ENCODE peak calls at places on chromosomes 2 and 18, in four cellular contexts. D is K562, A is GM12878, K is SK-N-SH. E is an unnamed sample.

GRCh38 chr2:189300917-189301316 is 121.4 kb upstream of the COL5A2 start:
- DNase-seq in D (no peak), A (no peak), K (no peak), E (no peak)

GRCh38 chr2:72981516-72981915 is 64.2 kb downstream of the EMX1 start:
- DNase-seq in D (no peak), A (no peak), K (no peak), E (no peak)

GRCh38 chr2:156778916-156779315 is 342.7 kb downstream of the GPD2 start:
- DNase-seq in D (no peak), A (no peak), K (no peak), E (no peak)

GRCh38 chr2:60058781-60059180 is 494.7 kb downstream of the BCL11A start:
- DNase-seq in D (no peak), A (no peak), K (no peak), E (no peak)

GRCh38 chr18:9753863-9754262 is 45.8 kb downstream of the RAB31 start:
- DNase-seq in D (no peak), A (no peak), K (no peak), E (no peak)

GRCh38 chr2:20410556-20411277 is 36.2 kb upstream of the RHOB start:
- DNase-seq in D (no peak), A (no peak), K (no peak), E (no peak)

GRCh38 chr2:62423235-62423634 is 82.8 kb downstream of the TMEM17 start:
- DNase-seq in D (peak), A (no peak), K (no peak), E (no peak)

GRCh38 chr2:31334311-31335026 is 80.1 kb downstream of the XDH start:
- DNase-seq in D (no peak), A (no peak), K (no peak), E (no peak)

GRCh38 chr2:121333834-121334558 is 49.0 kb upstream of the TFCP2L1 start:
- DNase-seq in D (no peak), A (peak), K (no peak), E (no peak)

GRCh38 chr2:101612019-101612418 is 85.5 kb upstream of the MAP4K4 start:
- DNase-seq in D (no peak), A (no peak), K (no peak), E (no peak)

GRCh38 chr2:237739101-237739500 is 59.5 kb upstream of the RBM44 start:
- DNase-seq in D (no peak), A (no peak), K (no peak), E (no peak)

GRCh38 chr2:72222829-72223564 is 75.3 kb upstream of the CYP26B1 start:
- DNase-seq in D (no peak), A (no peak), K (peak), E (no peak)

GRCh38 chr2:174465327-174465726 is 21.5 kb downstream of the GPR155 start:
- DNase-seq in D (peak), A (no peak), K (no peak), E (peak)

GRCh38 chr2:219461061-219461514 is 26.4 kb downstream of the SPEG start:
- DNase-seq in D (peak), A (no peak), K (peak), E (peak)

GRCh38 chr2:238220274-238220891 is 16.9 kb upstream of the ILKAP start:
- DNase-seq in D (no peak), A (no peak), K (no peak), E (no peak)

GRCh38 chr2:195559431-195559914 is 97.6 kb upstream of the SLC39A10 start:
- DNase-seq in D (no peak), A (peak), K (no peak), E (no peak)

GRCh38 chr2:188305271-188305670 is 13.6 kb downstream of the GULP1 start:
- DNase-seq in D (no peak), A (no peak), K (no peak), E (no peak)

GRCh38 chr2:98560256-98560771 is 48.0 kb downstream of the COA5 start:
- DNase-seq in D (peak), A (no peak), K (no peak), E (no peak)

GRCh38 chr2:68565858-68566257 is 77.5 kb upstream of the PROKR1 start:
- DNase-seq in D (peak), A (no peak), K (no peak), E (no peak)

GRCh38 chr2:27822049-27822448 is 50.5 kb downstream of the MRPL33 start:
- DNase-seq in D (no peak), A (no peak), K (no peak), E (no peak)

GRCh38 chr2:160372585-160372984 is 121.0 kb downstream of the RBMS1 start:
- DNase-seq in D (no peak), A (no peak), K (no peak), E (no peak)

GRCh38 chr18:12001400-12001799 is 20.1 kb downstream of the IMPA2 start:
- DNase-seq in D (no peak), A (no peak), K (no peak), E (no peak)

DNA sequence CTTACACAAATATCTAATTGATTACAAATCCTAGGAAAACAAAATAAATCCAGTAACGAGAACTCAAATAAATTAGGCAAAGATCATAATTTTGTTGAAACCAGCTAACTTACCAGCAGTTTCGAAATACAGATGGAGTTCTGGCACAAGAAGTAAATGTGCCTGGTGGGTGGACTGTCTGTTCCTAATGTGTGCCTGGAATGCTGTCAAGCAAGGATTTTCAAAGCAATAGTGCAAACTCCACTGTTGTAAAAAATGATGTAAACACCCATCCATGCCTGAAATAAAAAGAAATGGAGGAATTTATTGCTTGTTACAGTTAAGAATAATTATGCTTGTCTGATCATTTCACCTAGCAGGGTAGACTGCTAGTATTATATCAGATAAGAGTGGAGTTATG is 423.9 kb upstream of the MAP2 start:
- DNase-seq in D (no peak), A (no peak), K (no peak), E (no peak)
- TF ChIP-seq USF1 in D (no peak), A (no peak), K (no peak), E (no peak)

DNA sequence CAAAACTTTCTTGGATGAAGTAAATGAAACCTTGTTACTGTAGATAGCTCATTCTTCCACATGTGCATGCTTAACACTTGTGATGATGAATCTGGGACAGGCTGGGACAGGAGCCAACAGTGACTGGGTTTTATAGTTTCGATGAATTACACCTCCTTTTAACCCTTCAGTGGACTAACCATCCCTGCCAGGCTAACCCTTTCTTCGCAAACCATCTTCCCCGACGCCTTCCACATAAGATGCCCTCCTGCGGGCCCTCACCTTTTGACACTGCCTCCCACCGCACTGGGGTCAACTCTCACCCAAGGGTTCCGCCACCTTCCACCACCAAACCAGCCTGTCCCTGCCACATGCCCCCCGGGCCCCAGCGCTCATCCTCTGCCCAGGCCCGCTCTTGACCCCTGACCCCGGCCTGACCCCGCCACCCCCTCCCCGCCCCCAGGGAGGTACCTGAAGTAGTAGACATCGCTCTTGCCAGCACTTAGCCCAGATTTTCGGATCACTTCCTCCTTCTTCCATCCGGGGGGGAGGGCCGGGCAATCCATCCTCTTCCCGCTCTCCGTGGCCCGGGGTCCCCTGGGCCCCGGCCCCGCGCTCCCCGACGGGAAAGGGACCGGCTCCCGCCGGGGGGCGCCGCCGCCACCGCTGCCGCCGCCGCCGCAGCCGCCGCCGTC is 764 bp downstream of the MBD2 start:
- DNase-seq in D (peak), A (no peak), K (peak), E (peak)
- TF ChIP-seq CTCF in D (no peak), A (no peak), K (no peak), E (no peak)

DNA sequence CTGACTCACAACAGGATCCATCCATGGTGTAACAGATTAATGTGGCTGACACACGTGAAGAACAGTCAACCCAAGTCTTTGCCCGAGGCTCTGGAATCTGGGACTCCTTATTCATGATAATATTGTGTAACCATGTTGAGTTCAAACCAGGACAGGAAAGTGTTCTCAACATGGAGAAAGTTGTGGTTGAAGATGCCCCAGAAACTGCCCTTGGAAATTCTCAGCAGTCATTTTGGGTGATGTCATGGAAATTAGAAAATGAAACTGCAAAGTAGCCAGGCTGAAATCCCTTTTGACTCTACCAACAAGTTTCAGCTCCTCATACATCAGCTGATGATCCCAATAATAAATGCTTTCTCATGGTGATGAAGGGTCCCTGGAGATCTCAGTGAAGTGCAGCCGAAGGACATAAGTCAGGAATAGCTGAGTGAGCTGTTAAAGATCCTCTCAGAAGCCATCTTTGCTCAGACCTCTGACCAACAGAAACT is 307.7 kb downstream of the TNS1 start:
- DNase-seq in D (no peak), A (no peak), K (no peak), E (no peak)
- TF ChIP-seq USF1 in D (no peak), A (no peak), K (no peak), E (no peak)

DNA sequence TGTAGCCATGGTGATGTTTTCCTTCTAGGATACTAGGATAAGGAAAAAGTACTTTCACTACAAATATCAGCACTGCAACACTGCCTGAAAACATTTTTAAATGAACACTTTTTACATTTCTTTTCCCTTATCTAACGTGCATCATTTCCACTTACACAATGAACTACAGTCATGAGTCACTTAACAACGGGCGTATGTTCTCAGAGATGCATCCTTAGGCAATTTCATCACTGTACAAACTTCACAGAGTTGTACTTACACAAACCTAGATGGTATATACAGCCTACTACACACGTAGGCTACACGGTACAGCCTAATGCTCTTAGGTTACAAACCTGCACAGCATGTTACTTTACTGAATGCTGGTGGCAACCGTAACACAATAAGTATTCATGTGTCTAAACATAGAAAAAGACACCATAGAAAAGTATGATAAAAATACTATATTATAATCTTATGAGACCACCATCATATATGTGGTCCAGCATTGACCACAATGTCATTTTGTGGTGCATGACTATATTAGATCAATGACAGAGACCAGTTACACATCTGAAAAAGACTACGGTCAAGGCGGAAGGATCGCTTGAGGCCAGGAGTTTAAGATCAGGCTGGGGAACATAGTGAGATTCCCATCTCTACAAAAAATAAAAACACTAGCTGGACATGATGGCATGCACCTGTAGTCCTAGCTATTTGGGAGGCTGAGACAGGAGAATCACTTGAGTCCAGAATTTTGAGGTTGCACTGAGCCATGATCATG is 39.8 kb downstream of the WDR33 start:
- DNase-seq in D (no peak), A (no peak), K (no peak), E (no peak)
- TF ChIP-seq CTCF in D (no peak), A (no peak), K (no peak), E (no peak)

GRCh38 chr18:49319590-49319989 is 140.9 kb downstream of the DYM start:
- DNase-seq in D (no peak), A (no peak), K (no peak), E (no peak)

GRCh38 chr18:49322770-49323490 is 137.5 kb downstream of the DYM start:
- DNase-seq in D (no peak), A (no peak), K (no peak), E (no peak)

GRCh38 chr18:49321271-49321670 is 139.2 kb downstream of the DYM start:
- DNase-seq in D (no peak), A (no peak), K (no peak), E (no peak)

GRCh38 chr18:49321800-49322461 is 138.5 kb downstream of the DYM start:
- DNase-seq in D (no peak), A (no peak), K (no peak), E (no peak)
- TF ChIP-seq USF1 in D (no peak), A (no peak), K (no peak), E (no peak)

DNA sequence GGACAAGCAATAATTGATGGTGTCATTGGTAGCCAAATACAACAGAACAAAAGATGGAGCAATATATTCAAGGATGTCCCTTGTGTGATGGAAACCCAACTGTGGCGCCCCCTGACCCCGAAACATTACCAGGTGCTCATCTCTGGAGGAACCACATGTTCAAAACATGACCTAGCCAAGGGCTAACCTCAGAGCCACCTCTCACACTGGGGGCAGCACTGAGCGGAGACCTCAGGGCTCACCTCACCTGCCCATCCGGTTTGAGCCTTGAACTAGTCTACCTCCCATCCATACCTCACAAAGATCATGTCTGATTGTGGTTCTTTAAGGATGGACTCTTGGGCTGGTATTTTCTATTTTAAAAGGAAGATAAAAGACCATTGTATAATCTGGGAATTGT is 314.4 kb upstream of the CDH7 start:
- DNase-seq in D (no peak), A (no peak), K (no peak), E (peak)
- TF ChIP-seq CTCF in D (no peak), A (no peak), K (no peak), E (peak)

GRCh38 chr2:133967326-133967725 is 286.5 kb upstream of the MGAT5 start:
- DNase-seq in D (no peak), A (no peak), K (no peak), E (no peak)

GRCh38 chr2:133972297-133972696 is 281.6 kb upstream of the MGAT5 start:
- DNase-seq in D (no peak), A (no peak), K (no peak), E (no peak)

GRCh38 chr2:133970641-133971040 is 283.2 kb upstream of the MGAT5 start:
- DNase-seq in D (no peak), A (no peak), K (no peak), E (no peak)

GRCh38 chr2:133968446-133968845 is 285.4 kb upstream of the MGAT5 start:
- DNase-seq in D (no peak), A (no peak), K (no peak), E (no peak)

GRCh38 chr2:133966720-133967304 is 287.1 kb upstream of the MGAT5 start:
- DNase-seq in D (no peak), A (no peak), K (no peak), E (no peak)
- TF ChIP-seq USF1 in D (no peak), A (no peak), K (no peak), E (no peak)

E was measured in WTC11.